ENCODE peak calls at places on chromosomes 13 and 19, in six cellular contexts. K, E, T, L, V and C are unnamed samples.

GRCh38 chr13:50713849-50714248 is 129.6 kb downstream of the DLEU7 start:
- DNase-seq in K (no peak), L (no peak), E (no peak), T (peak; percentile 16), V (no peak), C (peak; percentile 93)

GRCh38 chr19:55080915-55081772 is 5.5 kb downstream of the EPS8L1 start:
- DNase-seq in L (peak; percentile 53), E (peak; percentile 94), V (peak; percentile 99), T (peak; percentile 35), K (peak; percentile 96), C (peak; percentile 96)

GRCh38 chr19:19405919-19406877 is 723 bp downstream of the GATAD2A start:
- DNase-seq in E (peak; percentile 80), T (no peak), L (no peak), V (peak; percentile 78), K (peak; percentile 54), C (peak; percentile 18)

GRCh38 chr19:33894787-33895186 is 98.1 kb downstream of the KCTD15 start:
- DNase-seq in K (no peak), E (no peak), T (no peak), L (no peak), V (no peak), C (no peak)

GRCh38 chr13:102298051-102298450 is 103.8 kb downstream of the FGF14 start:
- DNase-seq in V (no peak), L (no peak), E (no peak), T (no peak), K (no peak), C (no peak)

GRCh38 chr13:63948045-63948444 is 2532.4 kb upstream of the PCDH20 start:
- DNase-seq in K (no peak), V (no peak), E (no peak), T (no peak), L (peak; percentile 40), C (no peak)

GRCh38 chr13:48144413-48145035 is 49.6 kb upstream of the MED4 start:
- DNase-seq in L (no peak), E (no peak), V (no peak), K (no peak), T (no peak), C (peak; percentile 51)

GRCh38 chr13:111359237-111359915 is 38.9 kb downstream of the TEX29 start:
- DNase-seq in E (no peak), K (no peak), V (peak; percentile 62), T (no peak), L (no peak), C (no peak)

GRCh38 chr19:27733551-27734266 is 1479.2 kb downstream of the UQCRFS1 start:
- DNase-seq in V (no peak), T (no peak), K (no peak), L (no peak), E (no peak), C (no peak)

GRCh38 chr19:44846455-44847143 is 502 bp downstream of the NECTIN2 start:
- DNase-seq in V (peak; percentile 95), T (no peak), L (no peak), E (peak; percentile 48), K (no peak), C (no peak)

GRCh38 chr19:9156304-9156703 is 16.1 kb downstream of the ZNF317 start:
- DNase-seq in T (no peak), V (no peak), L (no peak), E (no peak), K (no peak), C (no peak)

GRCh38 chr13:110293037-110293436 is 13.9 kb downstream of the COL4A1 start:
- DNase-seq in T (no peak), V (no peak), K (no peak), L (no peak), E (no peak), C (no peak)

GRCh38 chr13:38686635-38687245 is at the start of gene FREM2:
- DNase-seq in L (no peak), V (peak; percentile 89), K (no peak), E (no peak), T (no peak), C (no peak)
- TF ChIP-seq GABPA in L (no peak), V (no peak), K (no peak), E (no peak), T (no peak), C (no peak)

GRCh38 chr19:53981408-53981998 is 9.9 kb upstream of the CACNG6 start:
- DNase-seq in T (no peak), K (no peak), L (no peak), V (peak; percentile 67), E (no peak), C (no peak)
- H3K4me3 ChIP-seq in T (no peak overlapping the region), K (no peak overlapping the region), L (no peak overlapping the region), V (peak overlapping the region; percentile 18), E (peak overlapping the region; percentile 69), C (no peak overlapping the region)

DNA sequence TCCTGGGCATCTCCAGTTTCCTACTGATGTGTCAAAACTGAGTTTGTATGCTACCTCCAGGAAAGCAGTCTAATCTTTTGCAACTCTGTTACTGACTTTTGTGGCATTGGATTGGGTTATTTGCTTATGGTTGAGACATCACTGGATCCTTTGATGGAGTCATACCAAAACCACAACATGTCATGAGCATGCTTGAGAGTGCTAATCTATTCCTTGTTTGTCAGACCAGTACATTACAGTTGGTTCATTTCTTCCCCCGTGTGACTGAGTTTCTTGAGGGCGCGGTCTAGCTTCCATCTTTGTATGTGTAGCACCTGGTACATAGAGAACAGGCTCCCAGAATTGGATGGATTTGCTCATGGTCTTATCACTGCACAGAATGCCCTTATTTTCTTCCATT is 43.2 kb downstream of the SUGT1 start:
- DNase-seq in E (no peak), K (no peak), T (peak; percentile 3), L (peak; percentile 20), V (no peak), C (peak; percentile 82)
- TF ChIP-seq GABPA in E (no peak), K (no peak), T (no peak), L (no peak), V (no peak), C (no peak)

DNA sequence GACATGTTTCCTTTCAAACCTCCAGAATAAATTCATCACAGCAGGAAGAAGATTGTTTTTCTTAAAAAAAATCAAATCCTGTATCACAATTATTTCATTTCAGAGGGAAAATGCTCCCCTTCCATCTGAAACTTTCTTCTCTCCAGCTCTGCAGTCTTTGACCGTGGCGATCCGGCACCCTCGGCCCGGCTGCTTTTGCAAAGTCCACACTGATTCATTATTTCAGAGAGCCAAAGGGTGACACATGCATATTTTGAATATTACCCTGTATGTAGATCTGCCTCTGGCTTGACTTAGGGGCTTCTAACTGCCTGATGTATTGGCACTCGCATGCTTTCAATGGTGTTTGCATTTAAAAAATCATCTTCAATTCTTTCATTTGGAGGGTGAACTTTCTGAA is 222.7 kb upstream of the MAB21L1 start:
- DNase-seq in K (no peak), T (no peak), L (no peak), V (no peak), E (no peak), C (no peak)
- H3K4me3 ChIP-seq in K (no peak overlapping the region), T (no peak overlapping the region), L (no peak overlapping the region), V (no peak overlapping the region), E (no peak overlapping the region), C (no peak overlapping the region)

GRCh38 chr19:3285647-3286176 is 61.3 kb downstream of the CELF5 start:
- DNase-seq in T (no peak), E (peak; percentile 91), K (no peak), V (peak; percentile 95), L (peak; percentile 59), C (no peak)
- TF ChIP-seq GABPA in T (no peak), E (no peak), K (no peak), V (no peak), L (no peak), C (no peak)